ENCODE peak calls at places on chromosomes 11 and 22, in four cellular contexts. L is bronchial epithelial cell, V is GM20000, X is left lung. H is an unnamed sample.

GRCh38 chr11:111765984-111766833 is at the start of gene PPP2R1B:
- DNase-seq in L (peak), V (peak), X (peak), H (peak)

GRCh38 chr11:135069884-135070283 is 657.8 kb upstream of the B3GAT1 start:
- DNase-seq in L (peak), V (no peak), X (no peak), H (no peak)

GRCh38 chr11:18696638-18697225 is 1.8 kb upstream of the TMEM86A start:
- DNase-seq in L (peak), V (no peak), X (no peak), H (no peak)

GRCh38 chr11:4018641-4019040 is 76.0 kb upstream of the RRM1 start:
- DNase-seq in L (no peak), V (no peak), X (no peak), H (no peak)

GRCh38 chr11:96755752-96756151 is 365.9 kb downstream of the JRKL start:
- DNase-seq in L (no peak), V (no peak), X (peak), H (no peak)

GRCh38 chr11:57484141-57484710 is 23.9 kb downstream of the RTN4RL2 start:
- DNase-seq in L (no peak), V (peak), X (peak), H (peak)

GRCh38 chr11:94926698-94927237 is 46.6 kb downstream of the CWC15 start:
- DNase-seq in L (no peak), V (no peak), X (no peak), H (no peak)

GRCh38 chr22:37627091-37627490 is 12.4 kb upstream of the SH3BP1 start:
- DNase-seq in L (no peak), V (no peak), X (no peak), H (no peak)

GRCh38 chr22:47295982-47296381 is 533.5 kb downstream of the TBC1D22A start:
- DNase-seq in L (no peak), V (no peak), X (no peak), H (peak)

GRCh38 chr22:38273135-38273761 is 438 bp upstream of the TMEM184B start:
- DNase-seq in L (no peak), V (no peak), X (no peak), H (no peak)

GRCh38 chr11:105553015-105553414 is 56.9 kb upstream of the GRIA4 start:
- DNase-seq in L (peak), V (no peak), X (no peak), H (no peak)

GRCh38 chr11:15638386-15638787 is 523.7 kb downstream of the INSC start:
- DNase-seq in L (no peak), V (no peak), X (no peak), H (no peak)

GRCh38 chr11:106786251-106786650 is 232.0 kb downstream of the GUCY1A2 start:
- DNase-seq in L (no peak), V (no peak), X (no peak), H (no peak)

GRCh38 chr11:33778682-33779081 is 4.4 kb upstream of the FBXO3 start:
- DNase-seq in L (no peak), V (no peak), X (no peak), H (no peak)

GRCh38 chr22:46077669-46078099 is 72.6 kb upstream of the PPARA start:
- DNase-seq in L (no peak), V (no peak), X (no peak), H (no peak)

GRCh38 chr11:47154738-47155570 is 21.7 kb downstream of the ARFGAP2 start:
- DNase-seq in L (no peak), V (no peak), X (no peak), H (no peak)

GRCh38 chr11:7004482-7004881 is 15.7 kb downstream of the ZNF214 start:
- DNase-seq in L (peak), V (peak), X (no peak), H (no peak)

GRCh38 chr11:3959918-3960295 is 104.4 kb downstream of the STIM1 start:
- DNase-seq in L (no peak), V (no peak), X (no peak), H (no peak)

GRCh38 chr11:119835804-119836203 is 106.8 kb upstream of the NECTIN1 start:
- DNase-seq in L (no peak), V (no peak), X (no peak), H (no peak)

GRCh38 chr11:2827792-2828191 is 57.8 kb downstream of the CDKN1C start:
- DNase-seq in L (no peak), V (no peak), X (peak), H (no peak)

GRCh38 chr22:49197500-49197899 is 630.2 kb downstream of the BRD1 start:
- DNase-seq in L (no peak), V (no peak), X (no peak), H (no peak)

GRCh38 chr22:38012604-38013072 is 28.3 kb upstream of the SOX10 start:
- DNase-seq in L (peak), V (no peak), X (no peak), H (no peak)

GRCh38 chr11:72070486-72070885 is 9.9 kb downstream of the NUMA1 start:
- DNase-seq in L (no peak), V (no peak), X (no peak), H (no peak)

GRCh38 chr11:131883332-131883731 is 512.9 kb downstream of the NTM start:
- DNase-seq in L (no peak), V (no peak), X (no peak), H (no peak)
- TF ChIP-seq CTCF in L (no peak), V (no peak), X (no peak), H (no peak)

DNA sequence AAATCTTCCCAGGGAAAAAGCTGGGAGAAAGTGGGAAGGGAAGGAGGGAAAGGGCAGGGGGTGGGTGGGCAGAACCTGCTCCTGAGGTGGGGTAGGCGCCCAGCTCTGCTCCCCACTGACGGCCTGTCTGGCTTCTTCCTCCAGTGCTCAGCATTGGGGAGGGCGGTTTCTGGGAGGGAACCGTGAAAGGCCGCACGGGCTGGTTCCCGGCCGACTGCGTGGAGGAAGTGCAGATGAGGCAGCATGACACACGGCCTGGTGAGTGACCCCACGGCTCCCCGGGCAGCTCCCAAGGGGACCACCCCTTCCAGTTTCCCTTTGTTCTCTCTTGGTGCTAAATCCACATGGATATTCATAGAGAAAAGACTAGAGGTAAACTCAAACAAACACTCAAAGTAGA is 25.9 kb downstream of the SHANK3 start:
- DNase-seq in L (no peak), V (no peak), X (peak), H (no peak)
- TF ChIP-seq CTCF in L (no peak), V (no peak), X (no peak), H (no peak)

GRCh38 chr11:8229299-8230177 is 34.1 kb downstream of the LMO1 start:
- DNase-seq in L (peak), V (no peak), X (peak), H (no peak)

GRCh38 chr11:8231979-8232378 is 31.7 kb downstream of the LMO1 start:
- DNase-seq in L (no peak), V (no peak), X (no peak), H (no peak)

GRCh38 chr11:8230921-8231847 is 32.5 kb downstream of the LMO1 start:
- DNase-seq in L (no peak), V (no peak), X (no peak), H (no peak)

GRCh38 chr11:8232414-8232813 is 31.3 kb downstream of the LMO1 start:
- DNase-seq in L (no peak), V (no peak), X (no peak), H (no peak)

GRCh38 chr11:8230178-8230859 is 33.4 kb downstream of the LMO1 start:
- DNase-seq in L (peak), V (no peak), X (peak), H (no peak)
- TF ChIP-seq CTCF in L (peak), V (no peak), X (no peak), H (no peak)

DNA sequence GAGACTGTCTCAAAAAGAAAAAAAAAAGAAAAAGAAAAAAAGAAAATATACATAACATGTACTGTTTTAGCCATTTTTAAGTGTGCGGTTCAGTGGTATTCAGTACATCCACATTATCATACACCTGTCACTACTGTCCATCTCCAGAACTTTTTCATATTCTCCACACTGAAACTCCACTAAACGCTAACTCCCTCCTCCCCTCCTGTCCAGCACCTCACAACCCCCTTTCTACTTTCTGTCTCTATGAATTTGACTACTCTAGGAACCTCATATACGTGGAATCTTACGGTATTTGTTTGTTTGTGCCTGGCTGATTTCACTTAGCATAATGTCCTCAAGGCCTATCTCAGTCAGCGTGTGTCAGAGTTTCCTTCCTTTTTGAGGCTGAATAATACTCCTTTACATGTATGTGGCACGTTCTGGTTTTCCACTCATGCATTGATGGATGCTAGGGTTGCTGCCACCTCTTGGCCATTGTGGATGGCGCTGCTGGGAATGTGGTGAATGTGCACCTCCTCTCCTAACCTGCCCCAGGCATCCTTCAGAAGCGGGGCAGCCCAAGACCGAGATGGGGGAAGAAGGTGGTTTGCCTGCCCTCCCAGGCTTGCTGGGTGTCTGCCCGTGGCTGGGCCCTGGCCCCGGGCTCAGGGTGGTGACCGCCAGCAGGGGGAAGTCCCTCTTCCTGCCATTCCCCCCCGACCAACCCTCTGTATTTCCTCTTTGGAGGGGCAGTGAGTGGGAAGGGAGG is 60.5 kb downstream of the BCR start:
- DNase-seq in L (peak), V (no peak), X (no peak), H (no peak)
- TF ChIP-seq CTCF in L (peak), V (peak), X (peak), H (peak)

DNA sequence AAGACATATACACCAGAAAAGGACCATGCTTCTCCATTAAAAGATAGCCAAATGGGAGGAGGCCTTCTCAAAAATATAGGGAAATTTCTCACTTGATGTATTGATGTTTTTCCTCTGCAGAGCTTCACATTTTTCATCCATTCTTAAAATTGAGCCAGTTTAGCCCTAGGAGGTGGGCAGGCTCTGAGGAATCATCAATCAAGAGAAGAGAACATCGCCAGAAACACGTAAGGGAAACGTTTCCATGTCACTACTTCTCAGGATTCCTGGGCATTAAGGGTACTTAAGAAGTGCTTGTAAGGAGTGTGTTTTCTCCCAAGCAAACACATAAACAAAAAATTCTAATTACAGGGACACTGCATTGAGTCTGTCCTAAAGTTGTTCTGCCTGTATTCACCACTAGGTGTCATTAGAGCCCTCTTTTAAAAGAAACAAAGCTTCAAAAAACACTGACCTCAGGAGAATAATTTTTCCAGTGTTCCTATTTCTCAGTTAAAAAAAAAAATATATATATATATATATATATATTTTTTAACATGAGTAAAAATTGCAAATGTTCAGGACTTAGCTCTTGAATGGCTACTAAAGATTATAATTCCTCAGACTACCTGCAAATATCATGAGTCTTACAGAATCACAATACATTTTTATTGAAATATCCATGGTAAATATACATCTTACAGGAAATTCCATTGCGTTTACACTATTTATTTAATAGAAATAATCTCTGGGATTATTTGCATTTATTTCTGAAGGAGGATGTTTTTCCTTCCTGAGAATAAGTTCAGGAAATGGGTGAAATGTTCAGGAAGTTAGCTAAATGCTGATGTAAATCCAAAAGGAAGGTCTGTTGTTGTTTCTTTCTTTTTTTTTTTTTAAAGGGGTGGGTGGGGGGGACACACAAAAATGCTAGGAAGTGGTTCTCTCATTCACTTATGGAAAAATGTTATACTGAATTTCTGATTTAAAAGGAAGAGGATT is 16.0 kb downstream of the FZD4 start:
- DNase-seq in L (peak), V (peak), X (no peak), H (peak)
- TF ChIP-seq CTCF in L (peak), V (peak), X (peak), H (peak)

GRCh38 chr11:17473071-17473744 is 3.4 kb downstream of the ABCC8 start:
- DNase-seq in L (peak), V (no peak), X (no peak), H (no peak)

GRCh38 chr11:17472467-17472866 is 4.2 kb downstream of the ABCC8 start:
- DNase-seq in L (no peak), V (no peak), X (no peak), H (no peak)

GRCh38 chr11:17468094-17468493 is 8.6 kb downstream of the ABCC8 start:
- DNase-seq in L (no peak), V (no peak), X (no peak), H (no peak)

GRCh38 chr11:17469998-17470397 is 6.6 kb downstream of the ABCC8 start:
- DNase-seq in L (no peak), V (no peak), X (no peak), H (no peak)

DNA sequence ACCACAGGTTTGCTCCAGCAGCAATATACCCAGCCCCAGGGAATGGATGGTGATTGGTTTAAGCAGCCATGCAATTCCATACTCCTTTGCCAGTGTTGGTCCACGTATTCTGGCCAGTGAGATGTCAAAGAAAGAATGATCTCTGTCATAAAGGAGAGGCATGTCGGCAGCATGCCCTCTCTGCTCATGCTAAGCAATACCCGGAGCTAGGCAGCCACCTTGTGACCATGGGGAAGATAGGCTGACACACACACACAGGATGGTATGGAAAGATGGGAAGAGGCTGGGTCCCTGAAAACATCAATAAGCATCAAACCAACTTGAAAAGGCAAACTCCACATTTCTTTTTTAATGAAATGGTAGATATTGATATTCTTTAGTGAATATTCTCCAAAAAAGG is 5.1 kb downstream of the ABCC8 start:
- DNase-seq in L (no peak), V (no peak), X (no peak), H (no peak)
- TF ChIP-seq CTCF in L (no peak), V (no peak), X (no peak), H (no peak)

DNA sequence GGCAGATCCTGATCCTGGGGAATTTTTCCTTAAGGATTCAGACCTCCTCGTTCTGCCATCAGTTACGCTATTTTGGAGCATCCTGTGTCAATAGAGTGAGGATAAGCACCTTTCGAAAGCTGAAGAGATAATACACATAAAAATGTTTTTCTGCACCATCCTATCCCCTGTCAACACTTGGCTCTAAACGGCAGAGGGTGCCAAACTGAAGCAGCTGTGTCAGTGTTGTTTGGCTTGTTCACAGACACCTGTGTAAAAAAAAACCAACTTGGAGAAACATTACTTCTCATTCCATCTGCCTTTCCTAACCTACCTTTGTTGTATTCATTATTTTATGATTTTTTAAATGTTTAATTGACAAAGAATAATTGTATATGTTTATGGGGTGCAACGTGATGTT is 417.0 kb upstream of the DDI1 start:
- DNase-seq in L (no peak), V (no peak), X (no peak), H (no peak)
- TF ChIP-seq CTCF in L (peak), V (no peak), X (no peak), H (no peak)

DNA sequence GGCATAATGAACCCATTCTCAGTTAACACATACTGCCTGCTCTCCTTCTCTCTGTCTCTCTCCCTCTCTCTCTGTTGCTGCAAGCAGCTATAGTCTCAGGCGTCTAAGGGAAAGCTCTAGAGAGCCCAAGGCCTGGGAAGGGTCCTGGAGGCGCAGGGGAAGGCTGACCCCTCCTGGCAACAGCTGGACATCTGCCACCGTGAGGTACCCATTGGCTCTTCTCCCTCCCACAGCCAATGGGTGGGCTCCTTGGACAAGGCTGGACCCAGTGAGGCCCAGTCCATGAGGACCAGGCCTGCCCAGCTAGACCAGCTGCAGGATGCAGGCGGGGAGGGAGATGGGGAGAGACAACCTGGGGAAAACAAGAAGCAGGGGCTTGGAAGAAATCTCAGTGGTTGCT is 349.8 kb downstream of the BUD13 start:
- DNase-seq in L (no peak), V (no peak), X (no peak), H (no peak)
- TF ChIP-seq CTCF in L (no peak), V (no peak), X (no peak), H (no peak)

H was measured in GM10248.